ENCODE peak calls at places on chromosomes 16 and 17, in five cellular contexts. H, W, Y, P and E are unnamed samples.

GRCh38 chr17:32298721-32299578 is 33.3 kb downstream of the RHBDL3 start:
- DNase-seq in W (no peak), Y (no peak), P (no peak), H (no peak), E (no peak)

GRCh38 chr17:72100445-72100844 is 20.4 kb upstream of the SOX9 start:
- DNase-seq in W (no peak), H (no peak), Y (no peak), P (no peak), E (no peak)

GRCh38 chr16:30009990-30010816 is 624 bp downstream of the DOC2A start:
- DNase-seq in P (no peak), W (no peak), Y (no peak), H (no peak), E (no peak)

GRCh38 chr17:4162775-4163498 is 19.9 kb downstream of the CYB5D2 start:
- DNase-seq in H (peak; percentile 51), Y (no peak), P (no peak), W (no peak), E (no peak)

GRCh38 chr16:69131167-69131748 is 1.1 kb downstream of the CHTF8 start:
- DNase-seq in W (no peak), H (no peak), P (no peak), Y (no peak), E (no peak)

GRCh38 chr16:48365601-48366164 is 19.5 kb downstream of the SIAH1 start:
- DNase-seq in Y (peak; percentile 89), H (peak; percentile 73), W (peak; percentile 75), P (peak; percentile 93), E (peak; percentile 57)

GRCh38 chr17:34384271-34384670 is 21.2 kb upstream of the CCL1 start:
- DNase-seq in W (no peak), Y (no peak), H (no peak), P (no peak), E (no peak)

GRCh38 chr16:86578056-86578455 is 293 bp upstream of the FOXL1 start:
- DNase-seq in P (no peak), Y (no peak), W (no peak), H (no peak), E (peak; percentile 21)

GRCh38 chr17:15917439-15918027 is 27.4 kb upstream of the ADORA2B start:
- DNase-seq in H (no peak), W (no peak), P (no peak), Y (no peak), E (no peak)

GRCh38 chr17:56150631-56151030 is 2.6 kb upstream of the ANKFN1 start:
- DNase-seq in P (no peak), H (no peak), W (no peak), Y (no peak), E (no peak)